ENCODE peak calls at places on chromosomes 1 and 21, in four cellular contexts. K, D, P and Z are unnamed samples.

GRCh38 chr1:6545276-6545934 is 8.9 kb downstream of the NOL9 start:
- DNase-seq in K (no peak), P (no peak), D (no peak), Z (no peak)

GRCh38 chr1:65009176-65009575 is 42.8 kb upstream of the JAK1 start:
- DNase-seq in P (no peak), K (no peak), D (no peak), Z (no peak)

GRCh38 chr1:26029864-26030481 is 8.4 kb downstream of the EXTL1 start:
- DNase-seq in D (no peak), K (no peak), P (no peak), Z (no peak)

GRCh38 chr1:162551969-162552683 is 9.4 kb upstream of the UAP1 start:
- DNase-seq in D (no peak), K (no peak), P (no peak), Z (no peak)

GRCh38 chr21:27645285-27645684 is 678.4 kb upstream of the ADAMTS5 start:
- DNase-seq in K (no peak), D (no peak), P (no peak), Z (no peak)

GRCh38 chr1:7421471-7422075 is 349.5 kb upstream of the VAMP3 start:
- DNase-seq in D (no peak), K (no peak), P (no peak), Z (no peak)

GRCh38 chr1:196902344-196902743 is 14.5 kb downstream of the CFHR4 start:
- DNase-seq in P (no peak), K (no peak), D (no peak), Z (no peak)

GRCh38 chr21:44450402-44450801 is 4.9 kb upstream of the LRRC3 start:
- DNase-seq in K (no peak), P (no peak), D (no peak), Z (no peak)

GRCh38 chr1:101004061-101004460 is 21.5 kb downstream of the DPH5 start:
- DNase-seq in K (no peak), D (no peak), P (no peak), Z (no peak)

GRCh38 chr21:16082038-16082816 is 352.4 kb downstream of the USP25 start:
- DNase-seq in D (no peak), K (no peak), P (no peak), Z (peak)

GRCh38 chr21:35390013-35390776 is 341.1 kb upstream of the RUNX1 start:
- DNase-seq in P (peak), K (peak), D (no peak), Z (peak)

GRCh38 chr1:22738522-22738921 is 27.9 kb downstream of the EPHB2 start:
- DNase-seq in P (no peak), K (no peak), D (no peak), Z (no peak)

GRCh38 chr1:63321788-63322247 is 549 bp upstream of the FOXD3 start:
- DNase-seq in D (no peak), P (peak), K (no peak), Z (no peak)

GRCh38 chr1:232509570-232509969 is 120.4 kb downstream of the SIPA1L2 start:
- DNase-seq in K (no peak), P (no peak), D (no peak), Z (no peak)

GRCh38 chr1:162823771-162824525 is 33.4 kb downstream of the HSD17B7 start:
- DNase-seq in P (no peak), D (no peak), K (no peak), Z (no peak)

GRCh38 chr1:18907021-18907913 is 4.9 kb upstream of the ALDH4A1 start:
- DNase-seq in K (peak), D (peak), P (peak), Z (peak)